ENCODE peak calls at places on chromosome 5, in four cellular contexts. One of them, this sample, is unnamed.

GRCh38 chr5:81899123-81899522 is 72.7 kb upstream of the ATG10 start:
- DNase-seq in HS-27A: no peak
- DNase-seq in T-cell: no peak
- DNase-seq in kidney tubule cell: no peak
- DNase-seq in this sample: no peak

GRCh38 chr5:10295619-10296326 is 11.9 kb downstream of the CMBL start:
- DNase-seq in HS-27A: no peak
- DNase-seq in T-cell: no peak
- DNase-seq in kidney tubule cell: no peak
- DNase-seq in this sample: no peak

GRCh38 chr5:158287643-158288228 is 428.8 kb upstream of the CLINT1 start:
- DNase-seq in HS-27A: no peak
- DNase-seq in T-cell: no peak
- DNase-seq in kidney tubule cell: peak
- DNase-seq in this sample: no peak

GRCh38 chr5:150213530-150213929 is 23.7 kb downstream of the SLC6A7 start:
- DNase-seq in HS-27A: no peak
- DNase-seq in T-cell: no peak
- DNase-seq in kidney tubule cell: no peak
- DNase-seq in this sample: no peak

GRCh38 chr5:61477788-61478187 is 145.7 kb downstream of the ZSWIM6 start:
- DNase-seq in HS-27A: no peak
- DNase-seq in T-cell: no peak
- DNase-seq in kidney tubule cell: no peak
- DNase-seq in this sample: no peak

GRCh38 chr5:73692166-73692640 is 66.2 kb downstream of the ARHGEF28 start:
- DNase-seq in HS-27A: peak
- DNase-seq in T-cell: no peak
- DNase-seq in kidney tubule cell: peak
- DNase-seq in this sample: no peak

GRCh38 chr5:67147768-67148167 is 48.8 kb downstream of the CD180 start:
- DNase-seq in HS-27A: no peak
- DNase-seq in T-cell: no peak
- DNase-seq in kidney tubule cell: peak
- DNase-seq in this sample: no peak

GRCh38 chr5:6729400-6730310 is 16.4 kb downstream of the TENT4A start:
- DNase-seq in HS-27A: no peak
- DNase-seq in T-cell: peak
- DNase-seq in kidney tubule cell: peak
- DNase-seq in this sample: peak

GRCh38 chr5:4651811-4652565 is 488.1 kb upstream of the ADAMTS16 start:
- DNase-seq in HS-27A: no peak
- DNase-seq in T-cell: no peak
- DNase-seq in kidney tubule cell: peak
- DNase-seq in this sample: no peak

GRCh38 chr5:69213513-69214215 is 21.0 kb upstream of the CDK7 start:
- DNase-seq in HS-27A: no peak
- DNase-seq in T-cell: no peak
- DNase-seq in kidney tubule cell: no peak
- DNase-seq in this sample: no peak

GRCh38 chr5:10532421-10532820 is 31.4 kb upstream of the ANKRD33B start:
- DNase-seq in HS-27A: no peak
- DNase-seq in T-cell: no peak
- DNase-seq in kidney tubule cell: no peak
- DNase-seq in this sample: no peak

GRCh38 chr5:10599828-10600227 is 36.0 kb downstream of the ANKRD33B start:
- DNase-seq in HS-27A: no peak
- DNase-seq in T-cell: no peak
- DNase-seq in kidney tubule cell: peak
- DNase-seq in this sample: no peak

GRCh38 chr5:136066705-136067271 is 38.0 kb downstream of the TGFBI start:
- DNase-seq in HS-27A: no peak
- DNase-seq in T-cell: no peak
- DNase-seq in kidney tubule cell: peak
- DNase-seq in this sample: no peak

GRCh38 chr5:638501-639252 is 26.5 kb downstream of the CEP72 start:
- DNase-seq in HS-27A: no peak
- DNase-seq in T-cell: no peak
- DNase-seq in kidney tubule cell: no peak
- DNase-seq in this sample: no peak

GRCh38 chr5:141560141-141560540 is 58.7 kb downstream of the DIAPH1 start:
- DNase-seq in HS-27A: no peak
- DNase-seq in T-cell: no peak
- DNase-seq in kidney tubule cell: peak
- DNase-seq in this sample: no peak

GRCh38 chr5:122236270-122236669 is 75.8 kb upstream of the SNCAIP start:
- DNase-seq in HS-27A: no peak
- DNase-seq in T-cell: no peak
- DNase-seq in kidney tubule cell: peak
- DNase-seq in this sample: no peak

GRCh38 chr5:14200312-14200990 is 57.3 kb downstream of the TRIO start:
- DNase-seq in HS-27A: no peak
- DNase-seq in T-cell: no peak
- DNase-seq in kidney tubule cell: no peak
- DNase-seq in this sample: no peak

GRCh38 chr5:93532370-93532769 is 48.6 kb downstream of the NR2F1-AS1 start:
- DNase-seq in HS-27A: no peak
- DNase-seq in T-cell: no peak
- DNase-seq in kidney tubule cell: peak
- DNase-seq in this sample: no peak

GRCh38 chr5:142571921-142572320 is 114.0 kb downstream of the FGF1 start:
- DNase-seq in HS-27A: no peak
- DNase-seq in T-cell: no peak
- DNase-seq in kidney tubule cell: no peak
- DNase-seq in this sample: no peak

GRCh38 chr5:373710-374602 is 52.4 kb downstream of the AHRR start:
- DNase-seq in HS-27A: no peak
- DNase-seq in T-cell: peak
- DNase-seq in kidney tubule cell: peak
- DNase-seq in this sample: peak

GRCh38 chr5:150514708-150515211 is 6.8 kb downstream of the NDST1 start:
- DNase-seq in HS-27A: no peak
- DNase-seq in T-cell: no peak
- DNase-seq in kidney tubule cell: peak
- DNase-seq in this sample: no peak

GRCh38 chr5:39427225-39427624 is 2.4 kb upstream of the DAB2 start:
- DNase-seq in HS-27A: no peak
- DNase-seq in T-cell: no peak
- DNase-seq in kidney tubule cell: peak
- DNase-seq in this sample: no peak

GRCh38 chr5:64181440-64181839 is 15.8 kb downstream of the RNF180 start:
- DNase-seq in HS-27A: no peak
- DNase-seq in T-cell: no peak
- DNase-seq in kidney tubule cell: no peak
- DNase-seq in this sample: no peak

GRCh38 chr5:157271740-157272271 is 5.9 kb downstream of the CYFIP2 start:
- DNase-seq in HS-27A: no peak
- DNase-seq in T-cell: peak
- DNase-seq in kidney tubule cell: peak
- DNase-seq in this sample: no peak

GRCh38 chr5:102049517-102049916 is 246.6 kb downstream of the SLCO4C1 start:
- DNase-seq in HS-27A: no peak
- DNase-seq in T-cell: no peak
- DNase-seq in kidney tubule cell: no peak
- DNase-seq in this sample: no peak

GRCh38 chr5:6676702-6677101 is 36.5 kb upstream of the TENT4A start:
- DNase-seq in HS-27A: no peak
- DNase-seq in T-cell: no peak
- DNase-seq in kidney tubule cell: peak
- DNase-seq in this sample: no peak

GRCh38 chr5:163433271-163433670 is 4.1 kb upstream of the CCNG1 start:
- DNase-seq in HS-27A: no peak
- DNase-seq in T-cell: no peak
- DNase-seq in kidney tubule cell: no peak
- DNase-seq in this sample: no peak

GRCh38 chr5:128409401-128409800 is 128.6 kb downstream of the FBN2 start:
- DNase-seq in HS-27A: no peak
- DNase-seq in T-cell: no peak
- DNase-seq in kidney tubule cell: no peak
- DNase-seq in this sample: no peak

GRCh38 chr5:104213216-104213615 is 650.6 kb upstream of the NUDT12 start:
- DNase-seq in HS-27A: no peak
- DNase-seq in T-cell: no peak
- DNase-seq in kidney tubule cell: no peak
- DNase-seq in this sample: no peak

GRCh38 chr5:176450077-176450476 is 1.9 kb downstream of the FAF2 start:
- DNase-seq in HS-27A: no peak
- DNase-seq in T-cell: no peak
- DNase-seq in kidney tubule cell: no peak
- DNase-seq in this sample: no peak

GRCh38 chr5:122493091-122493775 is 181.2 kb downstream of the SNCAIP start:
- DNase-seq in HS-27A: no peak
- DNase-seq in T-cell: no peak
- DNase-seq in kidney tubule cell: no peak
- DNase-seq in this sample: no peak

GRCh38 chr5:171484460-171484899 is 65.0 kb downstream of the FGF18 start:
- DNase-seq in HS-27A: no peak
- DNase-seq in T-cell: peak
- DNase-seq in kidney tubule cell: peak
- DNase-seq in this sample: no peak

GRCh38 chr5:176779537-176779936 is 30.8 kb upstream of the UNC5A start:
- DNase-seq in HS-27A: no peak
- DNase-seq in T-cell: no peak
- DNase-seq in kidney tubule cell: no peak
- DNase-seq in this sample: no peak

GRCh38 chr5:1400936-1401335 is 44.3 kb downstream of the SLC6A3 start:
- DNase-seq in HS-27A: no peak
- DNase-seq in T-cell: no peak
- DNase-seq in kidney tubule cell: no peak
- DNase-seq in this sample: no peak

GRCh38 chr5:34656001-34656699 is at the start of gene RAI14:
- DNase-seq in HS-27A: no peak
- DNase-seq in T-cell: no peak
- DNase-seq in kidney tubule cell: peak
- DNase-seq in this sample: peak

GRCh38 chr5:141560725-141561483 is 57.9 kb downstream of the DIAPH1 start:
- DNase-seq in HS-27A: peak
- DNase-seq in T-cell: no peak
- DNase-seq in kidney tubule cell: peak
- DNase-seq in this sample: peak

This sample was measured in glutamatergic neuron.